ENCODE peak calls at places on chromosome 5, in five cellular contexts. B is K562, Z is HEK293T, H is IMR-90, R is GM12878. F is an unnamed sample.
A peak's percentile ranks its signal among the peaks of the same experiment; 100 is the strongest.

GRCh38 chr5:137613554-137614265 is 114.6 kb upstream of the SPOCK1 start:
- DNase-seq in H (peak; percentile 23), R (no peak), B (no peak), Z (no peak), F (no peak)

GRCh38 chr5:157740211-157740610 is 3.3 kb upstream of the LSM11 start:
- DNase-seq in Z (peak; percentile 46), H (no peak), R (no peak), B (peak; percentile 31), F (peak; percentile 69)

GRCh38 chr5:130104895-130105684 is 200.8 kb downstream of the CHSY3 start:
- DNase-seq in Z (no peak), R (no peak), H (peak; percentile 1), B (no peak), F (no peak)

GRCh38 chr5:150764530-150764929 is 5.7 kb upstream of the DCTN4 start:
- DNase-seq in Z (no peak), R (no peak), B (no peak), H (no peak), F (no peak)

GRCh38 chr5:73268826-73269225 is 95.8 kb downstream of the TMEM174 start:
- DNase-seq in B (no peak), Z (no peak), R (no peak), H (no peak), F (no peak)

GRCh38 chr5:176429972-176430371 is 13.6 kb upstream of the CLTB start:
- DNase-seq in H (no peak), R (no peak), Z (no peak), B (no peak), F (peak; percentile 49)

GRCh38 chr5:95822038-95822407 is 503 bp downstream of the GLRX start:
- DNase-seq in H (peak; percentile 25), B (peak; percentile 60), R (no peak), Z (peak; percentile 50), F (peak; percentile 57)

GRCh38 chr5:34628373-34628772 is 27.8 kb upstream of the RAI14 start:
- DNase-seq in R (no peak), B (no peak), Z (no peak), H (no peak), F (no peak)

GRCh38 chr5:149732500-149733128 is 2.5 kb downstream of the PPARGC1B start:
- DNase-seq in Z (peak; percentile 25), H (no peak), B (peak; percentile 59), R (no peak), F (no peak)

GRCh38 chr5:96200611-96201010 is 232.4 kb downstream of the PCSK1 start:
- DNase-seq in B (no peak), Z (no peak), R (no peak), H (no peak), F (no peak)

GRCh38 chr5:151200913-151201445 is 22.9 kb downstream of the CCDC69 start:
- DNase-seq in H (no peak), R (no peak), B (no peak), Z (no peak), F (no peak)

GRCh38 chr5:53479045-53479655 is 1.3 kb upstream of the FST start:
- DNase-seq in H (peak; percentile 48), R (no peak), Z (no peak), B (no peak), F (no peak)

GRCh38 chr5:16565118-16565517 is 51.7 kb downstream of the RETREG1 start:
- DNase-seq in Z (no peak), H (no peak), B (no peak), R (no peak), F (no peak)

GRCh38 chr5:15850536-15850935 is 329.1 kb downstream of the MARCHF11 start:
- DNase-seq in H (no peak), B (no peak), R (no peak), Z (no peak), F (no peak)

GRCh38 chr5:74034738-74035137 is 408.7 kb downstream of the ARHGEF28 start:
- DNase-seq in B (no peak), H (peak; percentile 88), Z (no peak), R (no peak), F (peak; percentile 6)

GRCh38 chr5:96572864-96573512 is 89.2 kb upstream of the CAST start:
- DNase-seq in R (no peak), B (no peak), Z (no peak), H (peak; percentile 99), F (peak; percentile 81)

GRCh38 chr5:64899838-64900237 is 131.1 kb downstream of the CWC27 start:
- DNase-seq in Z (no peak), H (no peak), R (no peak), B (no peak), F (no peak)

GRCh38 chr5:775960-776861 is 8.3 kb downstream of the ZDHHC11B start:
- DNase-seq in H (no peak), R (no peak), B (peak; percentile 5), Z (no peak), F (no peak)

GRCh38 chr5:74040065-74040551 is 414.1 kb downstream of the ARHGEF28 start:
- DNase-seq in R (no peak), Z (no peak), B (no peak), H (peak; percentile 90), F (peak; percentile 17)

GRCh38 chr5:78808380-78808779 is 159.8 kb upstream of the LHFPL2 start:
- DNase-seq in R (no peak), Z (no peak), H (no peak), B (no peak), F (no peak)

GRCh38 chr5:78803386-78803785 is 154.8 kb upstream of the LHFPL2 start:
- DNase-seq in B (no peak), Z (no peak), H (no peak), R (no peak), F (no peak)

GRCh38 chr5:78804995-78805394 is 156.4 kb upstream of the LHFPL2 start:
- DNase-seq in H (no peak), R (no peak), B (no peak), Z (no peak), F (no peak)

GRCh38 chr5:78806544-78806943 is 158.0 kb upstream of the LHFPL2 start:
- DNase-seq in B (no peak), R (no peak), H (peak; percentile 94), Z (no peak), F (no peak)

GRCh38 chr5:78805474-78806124 is 157.0 kb upstream of the LHFPL2 start:
- DNase-seq in R (no peak), H (peak; percentile 47), Z (no peak), B (no peak), F (no peak)
- TF ChIP-seq BHLHE40 in R (no peak), H (no peak), Z (no peak), B (no peak), F (no peak)

GRCh38 chr5:132473019-132473531 is 17.5 kb downstream of the IRF1 start:
- DNase-seq in R (no peak), H (no peak), B (no peak), Z (no peak), F (no peak)
- TF ChIP-seq BHLHE40 in R (no peak), H (no peak), B (no peak), Z (no peak), F (no peak)

GRCh38 chr5:169836835-169837234 is 143.5 kb downstream of the INSYN2B start:
- DNase-seq in Z (no peak), B (no peak), H (no peak), R (no peak), F (no peak)
- TF ChIP-seq BHLHE40 in Z (no peak), B (no peak), H (no peak), R (no peak), F (no peak)

GRCh38 chr5:142610176-142611001 is 75.5 kb downstream of the FGF1 start:
- DNase-seq in B (no peak), H (no peak), Z (no peak), R (no peak), F (no peak)

GRCh38 chr5:142612388-142612787 is 73.5 kb downstream of the FGF1 start:
- DNase-seq in H (no peak), B (no peak), R (no peak), Z (no peak), F (no peak)

GRCh38 chr5:142614054-142614453 is 71.8 kb downstream of the FGF1 start:
- DNase-seq in B (no peak), H (no peak), Z (no peak), R (no peak), F (no peak)

GRCh38 chr5:142611154-142611553 is 74.7 kb downstream of the FGF1 start:
- DNase-seq in R (no peak), B (peak; percentile 56), H (peak; percentile 74), Z (peak; percentile 75), F (peak; percentile 69)

GRCh38 chr5:142613231-142613630 is 72.7 kb downstream of the FGF1 start:
- DNase-seq in B (no peak), R (no peak), Z (no peak), H (peak; percentile 95), F (no peak)
- TF ChIP-seq BHLHE40 in B (no peak), R (no peak), Z (no peak), H (peak; percentile 35), F (no peak)

GRCh38 chr5:67538855-67539506 is 342.4 kb upstream of the CD180 start:
- DNase-seq in R (no peak), H (no peak), B (no peak), Z (no peak), F (no peak)
- TF ChIP-seq BHLHE40 in R (no peak), H (no peak), B (no peak), Z (no peak), F (no peak)